ENCODE peak calls at places on chromosomes 4 and X, in six cellular contexts. Z is H1, R is K562, C is GM12878, N is SK-N-SH, T is HepG2. V is an unnamed sample.

GRCh38 chrX:99051639-99052038 is 1358.4 kb downstream of the PCDH19 start:
- DNase-seq in Z (no peak), R (no peak), C (no peak), N (no peak), T (no peak), V (no peak)

GRCh38 chrX:143363419-143363818 is 153.9 kb downstream of the SPANXN3 start:
- DNase-seq in Z (no peak), R (no peak), C (no peak), N (no peak), T (no peak), V (no peak)

GRCh38 chr4:71184195-71184781 is 154.5 kb upstream of the SLC4A4 start:
- DNase-seq in Z (no peak), R (peak), C (peak), N (peak), T (peak), V (peak)

GRCh38 chrX:11770320-11770719 is 12.3 kb downstream of the MSL3 start:
- DNase-seq in Z (no peak), R (peak), C (peak), N (peak), T (peak), V (peak)

GRCh38 chr4:96606451-96606850 is 766.6 kb downstream of the PDHA2 start:
- DNase-seq in Z (no peak), R (no peak), C (no peak), N (no peak), T (no peak), V (no peak)

GRCh38 chrX:64191281-64192010 is 14.1 kb downstream of the AMER1 start:
- DNase-seq in Z (no peak), R (no peak), C (no peak), N (no peak), T (no peak), V (no peak)

GRCh38 chrX:40402771-40403533 is 177.8 kb upstream of the ATP6AP2 start:
- DNase-seq in Z (no peak), R (peak), C (no peak), N (no peak), T (no peak), V (no peak)

GRCh38 chr4:83389756-83390505 is 55.3 kb upstream of the HPSE start:
- DNase-seq in Z (no peak), R (no peak), C (no peak), N (no peak), T (no peak), V (no peak)

GRCh38 chr4:18100657-18101056 is 79.1 kb upstream of the LCORL start:
- DNase-seq in Z (no peak), R (no peak), C (no peak), N (no peak), T (no peak), V (no peak)

GRCh38 chr4:74794341-74794801 is at the start of gene BTC:
- DNase-seq in Z (no peak), R (peak), C (no peak), N (peak), T (peak), V (no peak)

GRCh38 chr4:115711575-115711974 is 598.2 kb upstream of the NDST4 start:
- DNase-seq in Z (no peak), R (no peak), C (no peak), N (no peak), T (no peak), V (no peak)

GRCh38 chr4:86359944-86360478 is at the start of gene MAPK10:
- DNase-seq in Z (peak), R (peak), C (peak), N (peak), T (no peak), V (peak)

GRCh38 chrX:124981420-124981819 is 338.3 kb upstream of the TEX13C start:
- DNase-seq in Z (no peak), R (no peak), C (no peak), N (no peak), T (no peak), V (no peak)

GRCh38 chr4:13365195-13365594 is 118.9 kb downstream of the RAB28 start:
- DNase-seq in Z (no peak), R (no peak), C (no peak), N (no peak), T (no peak), V (no peak)

GRCh38 chr4:91058345-91058744 is 931.2 kb downstream of the CCSER1 start:
- DNase-seq in Z (no peak), R (no peak), C (no peak), N (no peak), T (no peak), V (no peak)

GRCh38 chrX:152637649-152638442 is at the start of gene GABRQ:
- DNase-seq in Z (peak), R (peak), C (no peak), N (peak), T (no peak), V (no peak)

GRCh38 chrX:147894332-147894870 is 17.3 kb upstream of the FMR1 start:
- DNase-seq in Z (no peak), R (no peak), C (no peak), N (no peak), T (no peak), V (no peak)

GRCh38 chrX:40272786-40273185 is 175.0 kb upstream of the BCOR start:
- DNase-seq in Z (no peak), R (no peak), C (no peak), N (no peak), T (no peak), V (no peak)

GRCh38 chrX:130974323-130974722 is 71.3 kb upstream of the ENOX2 start:
- DNase-seq in Z (no peak), R (peak), C (no peak), N (no peak), T (no peak), V (no peak)

GRCh38 chr4:185286571-185286970 is 77.2 kb downstream of the SNX25 start:
- DNase-seq in Z (no peak), R (no peak), C (no peak), N (no peak), T (no peak), V (no peak)
- H3K4me3 ChIP-seq in Z (no peak), R (no peak), C (no peak), N (no peak), T (no peak), V (no peak)

GRCh38 chrX:39242187-39242586 is 440.9 kb downstream of the MID1IP1 start:
- DNase-seq in Z (no peak), R (peak), C (no peak), N (peak), T (peak), V (peak)

GRCh38 chrX:39238017-39238416 is 436.8 kb downstream of the MID1IP1 start:
- DNase-seq in Z (no peak), R (no peak), C (no peak), N (no peak), T (no peak), V (no peak)
- TF ChIP-seq GABPA in Z (no peak), R (no peak), C (no peak), N (no peak), T (no peak), V (no peak)

GRCh38 chr4:174134361-174134760 is 149.1 kb downstream of the FBXO8 start:
- DNase-seq in Z (no peak), R (no peak), C (no peak), N (no peak), T (no peak), V (no peak)

GRCh38 chr4:174137698-174138097 is 145.8 kb downstream of the FBXO8 start:
- DNase-seq in Z (no peak), R (no peak), C (no peak), N (no peak), T (no peak), V (no peak)

GRCh38 chr4:174133525-174133924 is 149.9 kb downstream of the FBXO8 start:
- DNase-seq in Z (no peak), R (no peak), C (no peak), N (no peak), T (no peak), V (no peak)

GRCh38 chr4:174135530-174135929 is 147.9 kb downstream of the FBXO8 start:
- DNase-seq in Z (no peak), R (no peak), C (no peak), N (no peak), T (no peak), V (no peak)

GRCh38 chr4:174136013-174136412 is 147.5 kb downstream of the FBXO8 start:
- DNase-seq in Z (no peak), R (no peak), C (no peak), N (peak), T (no peak), V (no peak)
- H3K4me3 ChIP-seq in Z (no peak), R (peak), C (no peak), N (peak), T (no peak), V (no peak)

GRCh38 chrX:73768886-73769285 is 205.9 kb downstream of the CHIC1 start:
- DNase-seq in Z (no peak), R (no peak), C (no peak), N (no peak), T (no peak), V (no peak)

GRCh38 chrX:73767017-73767416 is 204.0 kb downstream of the CHIC1 start:
- DNase-seq in Z (no peak), R (no peak), C (no peak), N (no peak), T (no peak), V (no peak)

GRCh38 chrX:73768120-73768519 is 205.1 kb downstream of the CHIC1 start:
- DNase-seq in Z (no peak), R (no peak), C (no peak), N (no peak), T (peak), V (no peak)

GRCh38 chrX:73765776-73766465 is 202.9 kb downstream of the CHIC1 start:
- DNase-seq in Z (no peak), R (no peak), C (no peak), N (no peak), T (no peak), V (no peak)
- TF ChIP-seq GABPA in Z (no peak), R (no peak), C (no peak), N (no peak), T (no peak), V (no peak)

GRCh38 chr4:101806914-101807313 is 16.4 kb downstream of the BANK1 start:
- DNase-seq in Z (no peak), R (no peak), C (peak), N (no peak), T (no peak), V (no peak)

GRCh38 chr4:101801957-101802356 is 11.4 kb downstream of the BANK1 start:
- DNase-seq in Z (no peak), R (no peak), C (no peak), N (no peak), T (no peak), V (no peak)

DNA sequence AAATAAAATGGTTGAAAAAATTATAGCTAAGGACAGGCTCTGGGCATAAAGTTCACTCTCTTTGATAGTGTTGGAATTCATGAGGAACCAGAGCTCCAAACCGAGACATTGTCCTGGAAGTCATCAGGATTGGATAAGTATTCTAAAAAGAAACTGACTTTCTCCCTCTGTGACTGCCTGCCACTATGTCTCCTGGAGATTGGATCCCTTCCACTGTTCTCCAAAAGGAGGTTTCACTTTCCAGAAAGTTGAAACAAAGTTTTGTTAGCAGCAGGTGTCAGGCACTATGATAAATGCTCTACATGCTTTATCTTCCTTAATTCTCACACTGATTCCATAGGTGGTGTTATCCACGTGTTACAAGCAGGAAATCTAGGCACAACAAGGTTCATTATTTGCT is 16.8 kb downstream of the BANK1 start:
- DNase-seq in Z (no peak), R (no peak), C (no peak), N (no peak), T (no peak), V (no peak)
- H3K4me3 ChIP-seq in Z (no peak), R (no peak), C (no peak), N (no peak), T (no peak), V (no peak)

DNA sequence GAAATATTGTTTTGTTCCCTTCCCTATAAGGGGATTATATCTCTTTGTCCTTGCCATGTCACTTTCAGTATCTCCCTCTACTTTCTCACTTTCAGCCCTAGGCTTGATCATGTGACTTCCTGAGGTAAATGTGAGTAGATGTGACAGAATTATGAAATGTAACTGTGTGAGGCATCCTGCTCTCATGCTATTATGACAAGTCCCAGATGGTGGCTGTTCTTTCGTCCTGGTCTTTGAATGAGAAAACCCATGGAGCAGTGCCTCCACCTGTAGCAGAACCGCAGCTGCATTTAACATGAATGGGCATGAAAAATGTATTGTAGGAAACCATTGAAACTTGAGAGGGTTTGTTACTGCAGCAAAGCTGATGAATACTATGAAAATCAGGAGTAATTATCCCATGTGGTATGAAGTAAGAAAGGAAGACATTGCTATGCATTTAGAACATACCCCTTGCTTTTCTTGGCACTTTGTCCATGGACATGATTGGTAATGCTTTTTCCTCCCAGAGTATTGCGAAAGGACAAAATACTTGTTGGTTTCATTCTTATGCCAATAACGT is 202.2 kb upstream of the GPRIN3 start:
- DNase-seq in Z (no peak), R (no peak), C (peak), N (no peak), T (no peak), V (no peak)
- TF ChIP-seq GABPA in Z (no peak), R (no peak), C (no peak), N (no peak), T (no peak), V (no peak)

DNA sequence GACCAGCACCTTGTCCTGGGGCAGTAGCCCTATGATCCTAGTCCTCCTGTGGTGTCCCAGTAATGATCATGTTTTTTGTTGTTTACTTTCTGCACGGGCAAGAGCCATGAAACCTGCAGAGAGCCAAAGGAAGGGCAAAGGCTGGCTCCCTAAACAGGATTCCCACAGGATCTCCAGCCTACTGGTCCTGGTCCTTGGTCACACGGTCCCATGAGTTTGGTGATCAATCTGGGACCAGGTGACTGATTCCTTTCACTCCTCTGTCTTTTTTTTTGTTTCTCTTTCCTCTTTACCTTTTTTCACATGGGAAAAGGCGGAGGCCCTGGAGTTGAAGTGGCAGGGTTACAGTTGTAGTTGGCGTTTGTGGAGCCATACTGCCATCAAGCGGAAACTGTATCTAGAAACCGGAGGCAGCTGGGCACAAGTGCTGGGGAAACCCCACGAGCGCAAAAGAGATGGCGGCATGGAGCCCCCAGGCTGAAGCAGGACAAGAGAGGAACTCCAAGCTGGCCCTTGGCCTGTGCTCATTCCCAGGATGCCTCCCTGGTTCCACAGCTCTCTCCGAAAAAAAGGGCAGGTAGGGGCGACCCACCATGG is 34.6 kb downstream of the NBDY start:
- DNase-seq in Z (no peak), R (peak), C (no peak), N (peak), T (peak), V (no peak)
- H3K4me3 ChIP-seq in Z (no peak), R (no peak), C (peak), N (peak), T (peak), V (no peak)